ENCODE peak calls at places on chromosomes 16 and 17, in six cellular contexts. W, U, V, Y, K and D are unnamed samples.

GRCh38 chr17:77132411-77133086 is 8.2 kb upstream of the SEC14L1 start:
- DNase-seq in W (peak), U (no peak), V (no peak), Y (no peak), K (no peak), D (no peak)

GRCh38 chr16:86558355-86559193 is 3.5 kb upstream of the MTHFSD start:
- DNase-seq in W (no peak), U (no peak), V (no peak), Y (no peak), K (no peak), D (no peak)

GRCh38 chr17:64423881-64424280 is 25.0 kb upstream of the MILR1 start:
- DNase-seq in W (no peak), U (peak), V (no peak), Y (no peak), K (no peak), D (no peak)

GRCh38 chr17:42536372-42537155 is 523 bp downstream of the NAGLU start:
- DNase-seq in W (peak), U (peak), V (peak), Y (peak), K (peak), D (peak)

GRCh38 chr16:88381820-88382451 is 823 bp upstream of the ZNF469 start:
- DNase-seq in W (no peak), U (no peak), V (no peak), Y (no peak), K (no peak), D (no peak)

GRCh38 chr17:18360518-18360917 is 2.8 kb downstream of the SHMT1 start:
- DNase-seq in W (no peak), U (no peak), V (no peak), Y (no peak), K (no peak), D (no peak)

GRCh38 chr17:81285179-81285878 is 9.8 kb downstream of the SLC38A10 start:
- DNase-seq in W (no peak), U (no peak), V (no peak), Y (peak), K (peak), D (peak)

GRCh38 chr16:59905628-59906027 is 1171.5 kb upstream of the GOT2 start:
- DNase-seq in W (peak), U (no peak), V (peak), Y (no peak), K (no peak), D (no peak)

GRCh38 chr16:25553711-25554436 is 137.9 kb upstream of the HS3ST4 start:
- DNase-seq in W (peak), U (no peak), V (no peak), Y (no peak), K (peak), D (no peak)

GRCh38 chr16:88002211-88002610 is 51.0 kb downstream of the BANP start:
- DNase-seq in W (no peak), U (no peak), V (no peak), Y (no peak), K (no peak), D (no peak)

GRCh38 chr17:82889496-82890338 is 49.9 kb upstream of the ZNF750 start:
- DNase-seq in W (peak), U (peak), V (no peak), Y (no peak), K (no peak), D (no peak)

GRCh38 chr16:930076-930475 is 40.7 kb downstream of the LMF1 start:
- DNase-seq in W (no peak), U (no peak), V (no peak), Y (no peak), K (no peak), D (no peak)

GRCh38 chr17:81200695-81201580 is 21.8 kb downstream of the CEP131 start:
- DNase-seq in W (peak), U (peak), V (peak), Y (peak), K (peak), D (peak)

GRCh38 chr17:21689604-21690003 is 2.7 kb upstream of the KCNJ18 start:
- DNase-seq in W (peak), U (peak), V (peak), Y (peak), K (no peak), D (no peak)

GRCh38 chr17:30332057-30332542 is 1.8 kb downstream of the TMIGD1 start:
- DNase-seq in W (peak), U (peak), V (no peak), Y (no peak), K (peak), D (no peak)

GRCh38 chr16:4597174-4597573 is 17.5 kb downstream of the UBALD1 start:
- DNase-seq in W (peak), U (peak), V (no peak), Y (no peak), K (no peak), D (no peak)

GRCh38 chr17:61475726-61476125 is 23.5 kb downstream of the TBX4 start:
- DNase-seq in W (peak), U (peak), V (peak), Y (no peak), K (no peak), D (no peak)

GRCh38 chr17:53150101-53150698 is 672.5 kb upstream of the KIF2B start:
- DNase-seq in W (no peak), U (peak), V (no peak), Y (no peak), K (no peak), D (no peak)

GRCh38 chr16:3112058-3112880 is at the start of gene ZNF205:
- DNase-seq in W (peak), U (peak), V (no peak), Y (peak), K (no peak), D (no peak)

GRCh38 chr17:29042679-29043538 is at the start of gene PIPOX:
- DNase-seq in W (peak), U (peak), V (no peak), Y (peak), K (no peak), D (no peak)

GRCh38 chr17:61383689-61384201 is 15.9 kb upstream of the TBX2 start:
- DNase-seq in W (no peak), U (no peak), V (no peak), Y (no peak), K (no peak), D (no peak)

GRCh38 chr17:55763856-55764255 is 13.0 kb downstream of the PCTP start:
- DNase-seq in W (peak), U (no peak), V (no peak), Y (no peak), K (no peak), D (peak)

GRCh38 chr16:49093939-49094338 is 187.7 kb downstream of the CBLN1 start:
- DNase-seq in W (no peak), U (no peak), V (no peak), Y (no peak), K (no peak), D (no peak)

GRCh38 chr16:65908568-65908967 is 457.9 kb upstream of the CDH5 start:
- DNase-seq in W (no peak), U (no peak), V (no peak), Y (no peak), K (no peak), D (no peak)

GRCh38 chr16:35575432-35575821 is 2116.0 kb downstream of the TP53TG3F start:
- DNase-seq in W (no peak), U (no peak), V (no peak), Y (no peak), K (no peak), D (no peak)

GRCh38 chr17:80529904-80530292 is 14.7 kb upstream of the RPTOR start:
- DNase-seq in W (no peak), U (peak), V (no peak), Y (no peak), K (no peak), D (no peak)

GRCh38 chr16:50974438-50975036 is 176.5 kb downstream of the SALL1 start:
- DNase-seq in W (no peak), U (peak), V (no peak), Y (no peak), K (no peak), D (no peak)

GRCh38 chr17:82836823-82837357 is 2.9 kb downstream of the ZNF750 start:
- DNase-seq in W (peak), U (no peak), V (peak), Y (no peak), K (no peak), D (no peak)

GRCh38 chr16:11685844-11686618 is 17.8 kb downstream of the SNN start:
- DNase-seq in W (no peak), U (peak), V (no peak), Y (no peak), K (no peak), D (no peak)